ENCODE peak calls at places on chromosome 12, in six cellular contexts. X, L, T, U, Y and B are unnamed samples.

GRCh38 chr12:56836800-56837663 is 73.9 kb downstream of the HSD17B6 start:
- DNase-seq in X (no peak), L (no peak), T (no peak), U (no peak), Y (peak), B (peak)

GRCh38 chr12:76259660-76260389 is 88.4 kb downstream of the BBS10 start:
- DNase-seq in X (no peak), L (no peak), T (no peak), U (no peak), Y (peak), B (no peak)

GRCh38 chr12:56007892-56008471 is 10.9 kb downstream of the SUOX start:
- DNase-seq in X (no peak), L (no peak), T (no peak), U (peak), Y (peak), B (no peak)

GRCh38 chr12:2960432-2960956 is 1.3 kb downstream of the TEAD4 start:
- DNase-seq in X (no peak), L (peak), T (no peak), U (peak), Y (peak), B (peak)

GRCh38 chr12:2794261-2794735 is 472 bp upstream of the FKBP4 start:
- DNase-seq in X (peak), L (no peak), T (no peak), U (no peak), Y (no peak), B (no peak)

GRCh38 chr12:119578112-119578511 is 15.5 kb upstream of the TMEM233 start:
- DNase-seq in X (no peak), L (no peak), T (no peak), U (no peak), Y (no peak), B (no peak)

GRCh38 chr12:123488539-123489230 is 30.7 kb downstream of the SNRNP35 start:
- DNase-seq in X (no peak), L (peak), T (no peak), U (no peak), Y (no peak), B (no peak)

GRCh38 chr12:89470741-89471504 is 53.7 kb downstream of the GALNT4 start:
- DNase-seq in X (no peak), L (no peak), T (no peak), U (peak), Y (peak), B (no peak)

GRCh38 chr12:108768591-108769500 is 37.5 kb upstream of the CORO1C start:
- DNase-seq in X (peak), L (peak), T (no peak), U (peak), Y (peak), B (no peak)

GRCh38 chr12:15268927-15269552 is 47.8 kb upstream of the RERG start:
- DNase-seq in X (peak), L (peak), T (peak), U (peak), Y (peak), B (peak)

GRCh38 chr12:29505078-29505477 is 7.6 kb upstream of the OVCH1 start:
- DNase-seq in X (no peak), L (no peak), T (no peak), U (no peak), Y (no peak), B (no peak)

GRCh38 chr12:40152783-40153383 is 47.0 kb upstream of the SLC2A13 start:
- DNase-seq in X (peak), L (peak), T (peak), U (no peak), Y (peak), B (no peak)

GRCh38 chr12:29157486-29157946 is 8.4 kb downstream of the FAR2 start:
- DNase-seq in X (no peak), L (no peak), T (no peak), U (no peak), Y (no peak), B (no peak)

GRCh38 chr12:52566847-52567291 is 6.8 kb downstream of the KRT74 start:
- DNase-seq in X (no peak), L (no peak), T (no peak), U (no peak), Y (no peak), B (no peak)

GRCh38 chr12:48618541-48618940 is 48.7 kb upstream of the LALBA start:
- DNase-seq in X (peak), L (peak), T (peak), U (peak), Y (peak), B (peak)

GRCh38 chr12:44077293-44077692 is 241.4 kb downstream of the TMEM117 start:
- DNase-seq in X (no peak), L (no peak), T (no peak), U (no peak), Y (no peak), B (no peak)

GRCh38 chr12:10940389-10940788 is 1.3 kb upstream of the TAS2R14 start:
- DNase-seq in X (no peak), L (no peak), T (no peak), U (peak), Y (peak), B (no peak)

GRCh38 chr12:46464863-46465262 is 92.3 kb upstream of the SLC38A2 start:
- DNase-seq in X (no peak), L (no peak), T (no peak), U (no peak), Y (no peak), B (no peak)

GRCh38 chr12:71504471-71504852 is 64.9 kb downstream of the LGR5 start:
- DNase-seq in X (no peak), L (peak), T (no peak), U (no peak), Y (no peak), B (no peak)

GRCh38 chr12:1102088-1102487 is 111.1 kb downstream of the ERC1 start:
- DNase-seq in X (no peak), L (no peak), T (no peak), U (no peak), Y (no peak), B (no peak)

GRCh38 chr12:46830731-46831334 is 5.0 kb upstream of the SLC38A4 start:
- DNase-seq in X (peak), L (peak), T (no peak), U (no peak), Y (peak), B (no peak)

GRCh38 chr12:89768586-89769482 is 60.2 kb upstream of the ATP2B1 start:
- DNase-seq in X (peak), L (no peak), T (no peak), U (peak), Y (peak), B (no peak)